ENCODE peak calls at places on chromosomes 12 and 14, in four cellular contexts. One of them, this sample, is unnamed.

GRCh38 chr14:52025952-52026510 is 36.7 kb downstream of the RTRAF start:
- DNase-seq in neural progenitor cell: no peak
- DNase-seq in WERI-Rb-1: no peak
- DNase-seq in CD8-positive, alpha-beta T cell: no peak
- DNase-seq in this sample: no peak

GRCh38 chr12:122422769-122423257 is 344 bp upstream of the CLIP1 start:
- DNase-seq in neural progenitor cell: peak; percentile 64
- DNase-seq in WERI-Rb-1: peak; percentile 58
- DNase-seq in CD8-positive, alpha-beta T cell: no peak
- DNase-seq in this sample: no peak

GRCh38 chr14:61587397-61587713 is 108.0 kb upstream of the HIF1A start:
- DNase-seq in neural progenitor cell: no peak
- DNase-seq in WERI-Rb-1: no peak
- DNase-seq in CD8-positive, alpha-beta T cell: no peak
- DNase-seq in this sample: no peak

GRCh38 chr14:74980746-74981661 is 21.7 kb upstream of the EIF2B2 start:
- DNase-seq in neural progenitor cell: peak; percentile 96
- DNase-seq in WERI-Rb-1: peak; percentile 91
- DNase-seq in CD8-positive, alpha-beta T cell: no peak
- DNase-seq in this sample: no peak

GRCh38 chr12:9030776-9031175 is 41.4 kb downstream of the KLRG1 start:
- DNase-seq in neural progenitor cell: peak; percentile 20
- DNase-seq in WERI-Rb-1: no peak
- DNase-seq in CD8-positive, alpha-beta T cell: no peak
- DNase-seq in this sample: no peak

GRCh38 chr12:122352394-122352793 is 70.1 kb downstream of the CLIP1 start:
- DNase-seq in neural progenitor cell: no peak
- DNase-seq in WERI-Rb-1: no peak
- DNase-seq in CD8-positive, alpha-beta T cell: no peak
- DNase-seq in this sample: no peak

GRCh38 chr14:52977798-52978197 is 26.9 kb upstream of the FERMT2 start:
- DNase-seq in neural progenitor cell: no peak
- DNase-seq in WERI-Rb-1: no peak
- DNase-seq in CD8-positive, alpha-beta T cell: no peak
- DNase-seq in this sample: no peak

GRCh38 chr12:123337053-123337452 is 27.6 kb downstream of the SBNO1 start:
- DNase-seq in neural progenitor cell: no peak
- DNase-seq in WERI-Rb-1: no peak
- DNase-seq in CD8-positive, alpha-beta T cell: no peak
- DNase-seq in this sample: no peak

GRCh38 chr12:130487636-130488035 is 149.9 kb downstream of the PIWIL1 start:
- DNase-seq in neural progenitor cell: no peak
- DNase-seq in WERI-Rb-1: no peak
- DNase-seq in CD8-positive, alpha-beta T cell: no peak
- DNase-seq in this sample: no peak

GRCh38 chr12:68610435-68611093 is at the start of gene RAP1B:
- DNase-seq in neural progenitor cell: peak; percentile 95
- DNase-seq in WERI-Rb-1: peak; percentile 88
- DNase-seq in CD8-positive, alpha-beta T cell: peak; percentile 91
- DNase-seq in this sample: peak; percentile 73

DNA sequence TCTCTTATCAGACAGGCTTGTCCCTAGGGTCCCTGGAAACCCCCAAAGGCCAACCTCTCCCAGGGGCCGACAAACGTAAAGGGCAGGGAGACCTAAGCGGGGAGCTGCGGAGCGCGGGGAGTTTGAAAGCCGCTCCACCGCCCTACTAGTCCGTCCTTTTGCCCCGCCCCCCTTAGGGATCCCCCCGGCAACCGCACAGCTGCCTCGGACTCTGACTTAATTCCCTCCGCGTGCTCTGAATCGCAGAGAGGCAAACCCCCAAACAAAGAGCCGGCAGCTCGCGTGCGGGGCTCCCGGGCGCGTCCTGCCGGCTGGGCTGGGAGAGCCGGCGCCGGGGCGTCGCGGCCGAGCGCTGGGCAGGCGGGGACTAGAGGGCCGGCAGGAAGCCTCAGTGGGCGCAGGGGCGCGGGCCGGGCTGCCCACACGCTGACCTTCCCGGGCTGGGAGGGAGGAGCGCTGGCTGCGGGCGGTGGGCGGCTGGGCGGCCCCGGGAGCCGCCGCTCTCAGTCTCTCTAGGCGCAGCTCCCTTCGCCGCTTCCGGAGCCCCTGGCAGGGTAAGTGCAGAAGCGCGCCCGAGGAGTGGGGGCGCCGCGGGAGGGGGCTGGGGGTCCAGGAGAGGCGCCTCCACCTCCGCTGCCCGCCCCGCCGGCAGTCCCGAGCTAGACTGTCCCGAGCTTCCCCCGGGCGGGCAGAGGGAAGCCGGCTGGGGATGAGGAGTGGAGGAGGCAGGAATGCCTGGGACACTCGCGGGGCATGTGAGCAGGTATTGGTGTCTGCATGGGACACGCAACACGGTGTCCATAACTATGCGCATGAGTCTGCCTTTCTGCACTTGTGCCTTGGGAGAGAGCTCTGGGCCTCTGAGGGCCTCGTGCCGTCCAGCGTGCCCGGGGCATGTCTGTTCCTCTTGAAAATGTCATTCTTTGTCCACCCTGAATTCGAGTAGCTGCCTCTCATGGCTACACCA is at the start of gene TSPAN11:
- DNase-seq in neural progenitor cell: peak; percentile 97
- DNase-seq in WERI-Rb-1: peak; percentile 89
- DNase-seq in CD8-positive, alpha-beta T cell: no peak
- DNase-seq in this sample: no peak
- H3K27ac ChIP-seq in neural progenitor cell: peak within 1 kb of the TSS; percentile 56
- H3K27ac ChIP-seq in WERI-Rb-1: peak within 1 kb of the TSS; percentile 96
- H3K27ac ChIP-seq in CD8-positive, alpha-beta T cell: no peak within 1 kb of the TSS
- H3K27ac ChIP-seq in this sample: no peak within 1 kb of the TSS

DNA sequence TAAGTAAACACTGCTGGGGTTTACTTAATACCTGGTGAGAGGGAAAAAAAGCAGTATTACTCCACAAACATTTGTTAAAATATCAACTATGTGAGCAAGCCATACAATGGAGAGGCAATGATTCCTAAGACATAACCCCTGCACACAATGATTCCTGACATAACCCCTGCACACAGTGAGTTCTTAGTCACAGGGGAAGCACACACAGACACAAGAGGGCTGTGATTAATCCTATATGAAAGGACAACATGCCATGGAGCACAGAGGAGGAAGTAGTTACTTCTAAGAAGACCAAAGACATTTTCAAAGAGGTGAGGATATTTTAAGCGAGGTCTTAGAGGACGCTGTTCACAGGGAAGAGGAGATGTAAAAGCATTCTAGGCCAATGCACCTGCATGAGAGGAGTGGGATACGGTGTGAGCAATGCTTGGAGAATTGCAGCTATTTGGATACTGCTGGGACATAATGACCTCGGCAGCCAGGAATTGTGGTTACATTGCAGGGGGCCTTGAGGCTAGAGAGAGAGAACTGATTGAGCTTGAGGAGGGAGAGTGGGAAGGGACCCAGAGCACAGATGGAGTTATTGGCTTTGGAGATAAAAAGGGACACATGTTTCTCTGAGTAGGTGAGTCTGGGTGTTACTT is 211.9 kb downstream of the APAF1 start:
- DNase-seq in neural progenitor cell: peak; percentile 44
- DNase-seq in WERI-Rb-1: no peak
- DNase-seq in CD8-positive, alpha-beta T cell: no peak
- DNase-seq in this sample: no peak
- TF ChIP-seq CTCF in neural progenitor cell: no peak
- TF ChIP-seq CTCF in WERI-Rb-1: no peak
- TF ChIP-seq CTCF in CD8-positive, alpha-beta T cell: no peak
- TF ChIP-seq CTCF in this sample: no peak

GRCh38 chr14:102200690-102201368 is 61.1 kb downstream of the WDR20 start:
- DNase-seq in neural progenitor cell: no peak
- DNase-seq in WERI-Rb-1: no peak
- DNase-seq in CD8-positive, alpha-beta T cell: peak; percentile 30
- DNase-seq in this sample: no peak
- H3K4me3 ChIP-seq in neural progenitor cell: no peak overlapping the region
- H3K4me3 ChIP-seq in WERI-Rb-1: no peak overlapping the region
- H3K4me3 ChIP-seq in CD8-positive, alpha-beta T cell: no peak overlapping the region
- H3K4me3 ChIP-seq in this sample: no peak overlapping the region

DNA sequence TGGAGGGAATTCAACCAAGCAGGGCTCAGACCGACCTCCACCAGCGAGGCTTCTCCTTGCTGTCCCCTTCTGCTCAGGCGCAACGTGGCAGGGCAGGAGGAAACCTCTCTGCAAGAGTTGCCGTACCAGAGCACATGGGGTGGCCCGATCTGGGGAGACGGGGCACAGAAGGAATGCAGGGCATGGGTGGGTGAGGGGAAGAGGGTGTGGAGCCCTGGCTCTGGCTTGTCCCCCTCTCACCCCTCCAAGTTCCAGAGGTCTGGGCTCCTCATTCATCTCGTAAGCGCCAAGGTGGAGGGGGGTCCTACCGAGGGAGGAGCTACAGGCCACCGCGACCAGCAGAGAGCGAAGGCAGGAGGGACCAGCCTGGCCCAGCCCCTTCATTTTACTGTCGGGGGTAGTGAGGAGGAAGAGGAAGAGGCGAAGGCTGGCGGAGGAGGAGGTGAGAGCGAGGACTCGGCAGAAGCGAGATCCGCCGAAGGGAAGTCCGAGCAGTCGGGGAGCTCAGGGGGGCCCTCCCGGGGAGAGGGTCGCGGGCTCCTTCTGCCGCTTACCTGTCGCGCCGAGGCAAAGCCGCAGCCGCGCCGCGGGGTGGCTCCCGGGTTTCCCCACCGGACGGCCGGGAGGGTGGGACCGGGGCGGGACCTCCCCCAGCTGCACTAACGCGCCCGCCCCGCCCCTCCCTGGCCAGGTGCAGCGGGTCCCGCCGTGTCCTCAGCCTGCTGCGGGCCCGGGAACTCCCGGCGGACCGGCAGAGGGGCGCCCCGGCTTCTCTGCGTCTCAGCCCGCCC is at the start of gene GALNT6:
- DNase-seq in neural progenitor cell: peak; percentile 67
- DNase-seq in WERI-Rb-1: peak; percentile 55
- DNase-seq in CD8-positive, alpha-beta T cell: peak; percentile 73
- DNase-seq in this sample: no peak
- H3K27ac ChIP-seq in neural progenitor cell: no peak within 1 kb of the TSS
- H3K27ac ChIP-seq in WERI-Rb-1: no peak within 1 kb of the TSS
- H3K27ac ChIP-seq in CD8-positive, alpha-beta T cell: peak within 1 kb of the TSS; percentile 41
- H3K27ac ChIP-seq in this sample: peak within 1 kb of the TSS; percentile 81

DNA sequence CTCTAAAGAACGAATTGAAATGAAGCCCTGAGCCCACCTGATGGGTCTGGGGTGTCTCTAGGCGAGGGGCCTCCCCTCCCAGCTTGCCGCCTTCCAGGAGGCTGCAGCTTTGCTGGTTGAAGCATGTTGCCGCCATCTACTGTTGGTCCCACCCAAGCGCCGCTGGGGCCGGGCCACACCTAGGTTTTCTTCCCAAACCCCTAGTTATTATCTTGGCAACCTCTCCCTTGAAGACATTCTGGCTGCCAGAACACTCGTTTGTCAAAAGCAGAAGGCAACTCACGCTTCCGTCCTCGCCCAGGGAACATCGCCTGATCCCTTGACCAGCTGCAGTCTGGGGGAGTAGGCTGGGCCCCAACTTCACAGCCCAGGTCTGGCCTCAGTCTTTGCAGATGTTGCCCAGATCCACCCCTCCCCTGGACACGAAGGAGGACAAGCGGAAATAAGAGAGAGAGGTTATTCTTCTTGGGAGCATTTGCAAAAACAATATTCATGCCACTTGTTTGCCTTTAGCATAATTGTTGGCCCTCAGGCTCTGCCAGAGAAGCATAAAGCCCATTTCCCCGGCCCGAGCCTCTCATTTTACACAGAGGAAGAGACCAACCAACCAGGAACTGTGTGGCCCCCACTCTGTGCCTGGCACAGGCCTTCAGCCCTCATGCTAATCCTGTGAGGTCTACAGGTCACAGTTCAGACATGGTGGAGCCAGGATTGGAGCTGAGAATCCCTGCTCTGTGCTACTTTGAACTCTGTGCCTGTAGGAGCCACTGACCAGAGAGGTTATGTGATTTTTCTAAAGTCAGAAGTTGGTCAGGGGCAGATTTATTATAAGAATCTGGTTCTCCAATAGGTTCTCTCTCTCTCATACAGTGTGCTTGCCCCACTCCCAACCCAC is 6.7 kb downstream of the EMP1 start:
- DNase-seq in neural progenitor cell: peak; percentile 70
- DNase-seq in WERI-Rb-1: peak; percentile 73
- DNase-seq in CD8-positive, alpha-beta T cell: no peak
- DNase-seq in this sample: no peak
- TF ChIP-seq CTCF in neural progenitor cell: peak; percentile 58
- TF ChIP-seq CTCF in WERI-Rb-1: peak; percentile 82
- TF ChIP-seq CTCF in CD8-positive, alpha-beta T cell: no peak
- TF ChIP-seq CTCF in this sample: peak; percentile 7

GRCh38 chr14:50003213-50004021 is 110.5 kb downstream of the ARF6 start:
- DNase-seq in neural progenitor cell: peak; percentile 47
- DNase-seq in WERI-Rb-1: peak; percentile 73
- DNase-seq in CD8-positive, alpha-beta T cell: peak; percentile 77
- DNase-seq in this sample: no peak

GRCh38 chr14:50000215-50001145 is 107.6 kb downstream of the ARF6 start:
- DNase-seq in neural progenitor cell: peak; percentile 23
- DNase-seq in WERI-Rb-1: peak; percentile 13
- DNase-seq in CD8-positive, alpha-beta T cell: peak; percentile 78
- DNase-seq in this sample: no peak

GRCh38 chr14:50002926-50003212 is 110.0 kb downstream of the ARF6 start:
- DNase-seq in neural progenitor cell: no peak
- DNase-seq in WERI-Rb-1: no peak
- DNase-seq in CD8-positive, alpha-beta T cell: no peak
- DNase-seq in this sample: no peak

GRCh38 chr14:50001146-50001998 is 108.5 kb downstream of the ARF6 start:
- DNase-seq in neural progenitor cell: no peak
- DNase-seq in WERI-Rb-1: peak; percentile 23
- DNase-seq in CD8-positive, alpha-beta T cell: peak; percentile 81
- DNase-seq in this sample: no peak

GRCh38 chr14:50001999-50002925 is 109.4 kb downstream of the ARF6 start:
- DNase-seq in neural progenitor cell: no peak
- DNase-seq in WERI-Rb-1: no peak
- DNase-seq in CD8-positive, alpha-beta T cell: peak; percentile 84
- DNase-seq in this sample: no peak
- H3K4me3 ChIP-seq in neural progenitor cell: no peak overlapping the region
- H3K4me3 ChIP-seq in WERI-Rb-1: no peak overlapping the region
- H3K4me3 ChIP-seq in CD8-positive, alpha-beta T cell: peak overlapping the region; percentile 44
- H3K4me3 ChIP-seq in this sample: no peak overlapping the region

GRCh38 chr14:54362759-54363437 is 33.9 kb upstream of the CDKN3 start:
- DNase-seq in neural progenitor cell: no peak
- DNase-seq in WERI-Rb-1: no peak
- DNase-seq in CD8-positive, alpha-beta T cell: no peak
- DNase-seq in this sample: no peak
- H3K27ac ChIP-seq in neural progenitor cell: no peak overlapping the region
- H3K27ac ChIP-seq in WERI-Rb-1: no peak overlapping the region
- H3K27ac ChIP-seq in CD8-positive, alpha-beta T cell: no peak overlapping the region
- H3K27ac ChIP-seq in this sample: no peak overlapping the region

DNA sequence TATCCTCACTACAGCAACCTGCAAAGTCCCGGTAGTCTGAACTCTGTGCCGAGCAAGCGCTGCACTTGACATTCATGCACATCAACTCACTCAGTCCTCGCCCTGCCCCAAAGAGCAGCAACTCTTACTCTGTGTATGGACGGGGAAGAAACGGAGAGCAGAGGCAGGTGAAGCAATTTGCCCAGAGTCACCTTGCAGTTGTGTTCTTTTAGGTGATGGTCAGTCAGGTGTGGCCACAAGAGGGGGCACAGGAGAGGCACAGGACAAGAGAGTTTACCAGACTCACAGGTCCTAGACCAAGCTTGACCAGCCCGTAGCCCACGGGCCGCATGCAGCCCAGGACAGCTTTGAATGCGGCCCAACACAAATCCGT is 39.1 kb downstream of the TSPAN11 start:
- DNase-seq in neural progenitor cell: no peak
- DNase-seq in WERI-Rb-1: peak; percentile 45
- DNase-seq in CD8-positive, alpha-beta T cell: no peak
- DNase-seq in this sample: no peak
- TF ChIP-seq CTCF in neural progenitor cell: peak; percentile 38
- TF ChIP-seq CTCF in WERI-Rb-1: peak; percentile 60
- TF ChIP-seq CTCF in CD8-positive, alpha-beta T cell: no peak
- TF ChIP-seq CTCF in this sample: peak; percentile 21

This sample was measured in AG04450.